ENCODE peak calls at places on chromosome 1, in ten cellular contexts. K, U, G, Q, S, M, W, Y, H and D are unnamed samples.

GRCh38 chr1:247330548-247331171 is 1.0 kb downstream of the ZNF496 start:
- DNase-seq in K (no peak), U (no peak), G (no peak), Q (no peak), S (no peak), M (no peak), W (no peak), Y (no peak), H (no peak), D (no peak)

GRCh38 chr1:154999651-155000474 is 2.7 kb upstream of the ZBTB7B start:
- DNase-seq in K (no peak), U (no peak), G (peak; percentile 60), Q (peak; percentile 64), S (peak; percentile 79), M (no peak), W (peak; percentile 71), Y (peak; percentile 38), H (no peak), D (no peak)

GRCh38 chr1:67939176-67939751 is 106.0 kb upstream of the GNG12 start:
- DNase-seq in K (no peak), U (no peak), G (no peak), Q (no peak), S (no peak), M (no peak), W (no peak), Y (no peak), H (no peak), D (no peak)

GRCh38 chr1:183303325-183303645 is 114.9 kb downstream of the NMNAT2 start:
- DNase-seq in K (no peak), U (no peak), G (no peak), Q (no peak), S (no peak), M (no peak), W (no peak), Y (no peak), H (no peak), D (no peak)

GRCh38 chr1:237042892-237043576 is 1.1 kb downstream of the RYR2 start:
- DNase-seq in K (peak; percentile 25), U (no peak), G (no peak), Q (no peak), S (no peak), M (no peak), W (no peak), Y (no peak), H (no peak), D (peak; percentile 50)

GRCh38 chr1:56135069-56135863 is 444.1 kb downstream of the PLPP3 start:
- DNase-seq in K (no peak), U (peak; percentile 44), G (no peak), Q (no peak), S (no peak), M (no peak), W (no peak), Y (peak; percentile 33), H (no peak), D (no peak)

GRCh38 chr1:246308533-246309075 is 198.5 kb downstream of the SMYD3 start:
- DNase-seq in K (no peak), U (no peak), G (no peak), Q (no peak), S (no peak), M (peak; percentile 78), W (no peak), Y (no peak), H (no peak), D (no peak)

GRCh38 chr1:223216482-223217205 is 73.6 kb upstream of the TLR5 start:
- DNase-seq in K (no peak), U (no peak), G (no peak), Q (peak; percentile 22), S (no peak), M (peak; percentile 26), W (no peak), Y (no peak), H (no peak), D (no peak)

GRCh38 chr1:197984273-197984672 is 67.1 kb downstream of the LHX9 start:
- DNase-seq in K (no peak), U (peak; percentile 67), G (no peak), Q (no peak), S (no peak), M (no peak), W (no peak), Y (peak; percentile 2), H (no peak), D (no peak)

GRCh38 chr1:47767741-47768100 is 229.5 kb downstream of the TRABD2B start:
- DNase-seq in K (no peak), U (no peak), G (no peak), Q (no peak), S (no peak), M (no peak), W (no peak), Y (no peak), H (no peak), D (peak; percentile 54)

GRCh38 chr1:108119500-108119899 is 80.6 kb downstream of the SLC25A24 start:
- DNase-seq in K (no peak), U (no peak), G (no peak), Q (no peak), S (no peak), M (no peak), W (no peak), Y (no peak), H (no peak), D (no peak)

GRCh38 chr1:7388488-7389185 is 382.5 kb upstream of the VAMP3 start:
- DNase-seq in K (peak; percentile 54), U (no peak), G (no peak), Q (peak; percentile 41), S (no peak), M (no peak), W (no peak), Y (peak; percentile 8), H (peak; percentile 12), D (peak; percentile 71)

GRCh38 chr1:107389410-107390075 is 248.7 kb downstream of the NTNG1 start:
- DNase-seq in K (no peak), U (no peak), G (no peak), Q (no peak), S (no peak), M (no peak), W (no peak), Y (no peak), H (no peak), D (no peak)